ENCODE peak calls at places on chromosomes 11 and 22, in four cellular contexts. One of them, this sample, is unnamed.

GRCh38 chr11:16610738-16611388 is 127.6 kb upstream of the C11orf58 start:
- DNase-seq in HepG2: no peak
- DNase-seq in K562: no peak
- DNase-seq in GM12878: no peak
- DNase-seq in this sample: peak

GRCh38 chr11:118921929-118922744 is 3.6 kb downstream of the BCL9L start:
- DNase-seq in HepG2: peak
- DNase-seq in K562: no peak
- DNase-seq in GM12878: no peak
- DNase-seq in this sample: peak

GRCh38 chr11:83292709-83293435 is 6.7 kb upstream of the CCDC90B start:
- DNase-seq in HepG2: peak
- DNase-seq in K562: peak
- DNase-seq in GM12878: no peak
- DNase-seq in this sample: no peak

GRCh38 chr22:39240841-39241631 is 3.7 kb downstream of the PDGFB start:
- DNase-seq in HepG2: peak
- DNase-seq in K562: peak
- DNase-seq in GM12878: no peak
- DNase-seq in this sample: no peak

GRCh38 chr22:42969348-42969975 is 45.5 kb downstream of the PACSIN2 start:
- DNase-seq in HepG2: no peak
- DNase-seq in K562: no peak
- DNase-seq in GM12878: no peak
- DNase-seq in this sample: no peak

GRCh38 chr11:89498845-89499448 is 7.8 kb upstream of the NOX4 start:
- DNase-seq in HepG2: peak
- DNase-seq in K562: peak
- DNase-seq in GM12878: no peak
- DNase-seq in this sample: peak

GRCh38 chr22:47000888-47001287 is 238.4 kb downstream of the TBC1D22A start:
- DNase-seq in HepG2: no peak
- DNase-seq in K562: no peak
- DNase-seq in GM12878: peak
- DNase-seq in this sample: no peak

GRCh38 chr22:46069518-46070214 is 80.7 kb upstream of the PPARA start:
- DNase-seq in HepG2: no peak
- DNase-seq in K562: no peak
- DNase-seq in GM12878: no peak
- DNase-seq in this sample: no peak

GRCh38 chr22:22870577-22871398 is 16.8 kb upstream of the IGLL5 start:
- DNase-seq in HepG2: no peak
- DNase-seq in K562: peak
- DNase-seq in GM12878: no peak
- DNase-seq in this sample: no peak

GRCh38 chr11:107563702-107564101 is 1.8 kb downstream of the ALKBH8 start:
- DNase-seq in HepG2: peak
- DNase-seq in K562: peak
- DNase-seq in GM12878: no peak
- DNase-seq in this sample: no peak

GRCh38 chr11:35144811-35145210 is 5.8 kb downstream of the CD44 start:
- DNase-seq in HepG2: no peak
- DNase-seq in K562: no peak
- DNase-seq in GM12878: no peak
- DNase-seq in this sample: no peak

GRCh38 chr11:17591293-17591692 is 44.2 kb downstream of the OTOG start:
- DNase-seq in HepG2: no peak
- DNase-seq in K562: no peak
- DNase-seq in GM12878: no peak
- DNase-seq in this sample: peak

GRCh38 chr11:120344302-120345004 is 8.2 kb downstream of the ARHGEF12 start:
- DNase-seq in HepG2: no peak
- DNase-seq in K562: no peak
- DNase-seq in GM12878: peak
- DNase-seq in this sample: no peak

GRCh38 chr11:104339383-104339831 is 175.5 kb upstream of the PDGFD start:
- DNase-seq in HepG2: no peak
- DNase-seq in K562: no peak
- DNase-seq in GM12878: no peak
- DNase-seq in this sample: no peak

GRCh38 chr22:44913198-44913983 is 96.4 kb downstream of the PHF21B start:
- DNase-seq in HepG2: no peak
- DNase-seq in K562: no peak
- DNase-seq in GM12878: no peak
- DNase-seq in this sample: no peak

GRCh38 chr11:113392522-113392921 is 4.9 kb downstream of the ANKK1 start:
- DNase-seq in HepG2: no peak
- DNase-seq in K562: no peak
- DNase-seq in GM12878: no peak
- DNase-seq in this sample: no peak

GRCh38 chr22:41862160-41862529 is 29.2 kb downstream of the SREBF2 start:
- DNase-seq in HepG2: peak
- DNase-seq in K562: no peak
- DNase-seq in GM12878: peak
- DNase-seq in this sample: no peak

GRCh38 chr22:44706488-44706887 is 4.5 kb downstream of the PRR5 start:
- DNase-seq in HepG2: no peak
- DNase-seq in K562: no peak
- DNase-seq in GM12878: no peak
- DNase-seq in this sample: no peak

GRCh38 chr22:46419754-46420571 is 84.4 kb downstream of the TRMU start:
- DNase-seq in HepG2: no peak
- DNase-seq in K562: no peak
- DNase-seq in GM12878: no peak
- DNase-seq in this sample: no peak

GRCh38 chr22:38027487-38027886 is 29.7 kb upstream of the PICK1 start:
- DNase-seq in HepG2: no peak
- DNase-seq in K562: no peak
- DNase-seq in GM12878: no peak
- DNase-seq in this sample: no peak

GRCh38 chr11:46237248-46238077 is 40.0 kb upstream of the CREB3L1 start:
- DNase-seq in HepG2: no peak
- DNase-seq in K562: peak
- DNase-seq in GM12878: no peak
- DNase-seq in this sample: peak

GRCh38 chr22:45991108-45991507 is 14.1 kb upstream of the WNT7B start:
- DNase-seq in HepG2: no peak
- DNase-seq in K562: no peak
- DNase-seq in GM12878: no peak
- DNase-seq in this sample: no peak

DNA sequence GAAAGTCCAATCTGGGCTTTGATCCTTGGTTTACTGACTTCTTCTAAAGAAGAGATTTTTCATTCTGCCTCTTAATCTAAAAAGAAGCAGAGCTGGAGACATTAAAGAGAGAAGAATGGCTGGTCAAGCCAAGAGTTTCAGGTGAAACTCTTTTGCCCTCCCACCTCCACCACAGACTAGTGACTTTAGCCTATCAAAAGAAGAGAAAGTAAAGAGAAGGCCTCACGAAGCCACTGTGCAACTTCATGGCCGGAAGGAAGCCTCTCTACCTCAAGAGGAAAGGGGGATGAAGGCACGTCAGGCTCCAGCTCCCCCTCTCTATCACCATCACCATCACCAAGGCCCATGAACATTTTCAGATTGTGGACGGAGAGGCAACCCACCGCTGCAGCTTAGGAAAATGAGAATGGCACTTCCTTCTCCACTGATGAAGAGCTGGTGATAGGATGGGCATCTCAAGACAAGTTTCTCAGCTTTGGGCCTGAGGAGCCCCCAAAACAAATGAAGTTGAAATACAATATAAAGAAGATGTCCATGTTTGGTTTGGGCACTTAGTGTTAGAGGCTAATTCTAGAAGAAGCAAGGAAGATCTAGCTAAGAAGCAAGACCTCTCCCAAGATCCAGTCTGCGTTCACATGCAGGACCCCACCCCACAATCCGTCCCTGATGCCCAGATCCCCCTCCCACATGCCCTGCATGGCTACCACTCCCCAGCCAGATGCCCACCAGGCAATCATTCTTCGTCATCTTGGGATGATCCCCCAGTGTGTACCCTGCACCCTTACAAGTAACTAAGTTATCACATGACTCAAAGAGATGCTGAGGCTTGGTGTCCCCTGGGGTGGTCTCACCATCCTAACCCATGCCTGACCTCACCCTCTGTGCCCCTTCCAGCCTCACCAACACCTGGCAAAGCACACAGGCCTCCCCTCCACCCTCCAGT is 52.6 kb downstream of the IGSF9B start:
- DNase-seq in HepG2: no peak
- DNase-seq in K562: no peak
- DNase-seq in GM12878: no peak
- DNase-seq in this sample: no peak
- TF ChIP-seq ESRRA in HepG2: no peak
- TF ChIP-seq ESRRA in K562: no peak
- TF ChIP-seq ESRRA in GM12878: no peak
- TF ChIP-seq ESRRA in this sample: no peak

GRCh38 chr11:121886005-121886739 is 229.8 kb downstream of the BLID start:
- DNase-seq in HepG2: no peak
- DNase-seq in K562: no peak
- DNase-seq in GM12878: no peak
- DNase-seq in this sample: no peak
- TF ChIP-seq ATF2 in HepG2: no peak
- TF ChIP-seq ATF2 in K562: no peak
- TF ChIP-seq ATF2 in GM12878: no peak
- TF ChIP-seq ATF2 in this sample: no peak

GRCh38 chr11:12287009-12287373 is 90.4 kb upstream of the PARVA start:
- DNase-seq in HepG2: peak
- DNase-seq in K562: no peak
- DNase-seq in GM12878: no peak
- DNase-seq in this sample: no peak
- TF ChIP-seq CREM in HepG2: no peak
- TF ChIP-seq CREM in K562: no peak
- TF ChIP-seq CREM in GM12878: no peak
- TF ChIP-seq CREM in this sample: no peak

GRCh38 chr22:29314537-29315285 is 786 bp downstream of the RASL10A start:
- DNase-seq in HepG2: no peak
- DNase-seq in K562: no peak
- DNase-seq in GM12878: no peak
- DNase-seq in this sample: no peak

GRCh38 chr22:29312218-29313125 is 3.0 kb downstream of the RASL10A start:
- DNase-seq in HepG2: no peak
- DNase-seq in K562: no peak
- DNase-seq in GM12878: no peak
- DNase-seq in this sample: no peak

GRCh38 chr22:29314074-29314473 is 1.4 kb downstream of the RASL10A start:
- DNase-seq in HepG2: no peak
- DNase-seq in K562: no peak
- DNase-seq in GM12878: no peak
- DNase-seq in this sample: no peak

GRCh38 chr22:29311468-29312217 is 3.9 kb downstream of the RASL10A start:
- DNase-seq in HepG2: no peak
- DNase-seq in K562: no peak
- DNase-seq in GM12878: no peak
- DNase-seq in this sample: no peak

DNA sequence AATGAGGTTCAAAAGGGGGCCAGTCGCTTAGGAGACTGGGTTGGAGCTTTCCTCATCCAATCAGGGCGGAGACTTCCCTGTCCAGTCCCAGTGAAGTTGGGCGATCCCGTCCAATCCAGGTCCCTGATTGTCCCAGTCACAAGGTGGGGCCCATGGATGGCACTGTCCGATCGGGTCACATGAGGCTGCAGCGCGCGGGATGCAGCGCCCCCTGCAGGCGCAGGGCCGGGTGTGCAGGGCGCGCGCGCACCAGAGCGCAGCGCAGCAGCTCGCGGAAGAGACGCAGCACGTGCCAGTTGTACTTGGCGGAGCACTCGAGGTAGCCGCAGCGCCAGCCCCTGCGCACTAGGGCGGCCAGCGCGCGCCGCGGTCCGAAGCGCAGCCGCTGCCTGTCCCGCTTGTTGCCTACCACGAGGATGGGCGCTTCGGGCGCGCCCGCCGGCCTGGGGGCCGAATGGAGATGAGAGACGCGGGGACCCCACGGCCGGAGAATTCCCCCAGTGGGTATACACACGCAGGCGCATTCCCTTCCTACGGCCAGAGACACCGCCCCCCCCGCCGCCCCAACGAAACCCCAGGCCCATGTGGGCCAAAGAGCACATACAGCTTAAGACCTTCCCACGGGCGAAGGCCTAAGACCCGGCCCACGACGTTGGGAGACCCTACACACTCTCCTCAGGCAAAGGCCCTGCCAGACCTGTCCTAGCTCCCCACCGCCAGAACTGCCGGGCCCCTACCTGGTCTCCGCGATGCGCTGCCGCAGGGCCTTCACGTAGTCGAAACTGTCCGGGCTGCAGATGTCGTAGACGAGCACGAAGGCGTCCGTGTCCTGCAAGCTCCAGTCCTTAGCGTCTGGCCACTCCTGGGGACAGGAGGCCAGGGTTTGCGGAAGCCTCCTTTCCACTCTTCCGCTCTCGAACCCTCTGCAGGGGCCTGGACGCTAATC is 2.1 kb downstream of the RASL10A start:
- DNase-seq in HepG2: no peak
- DNase-seq in K562: peak
- DNase-seq in GM12878: no peak
- DNase-seq in this sample: peak
- TF ChIP-seq ESRRA in HepG2: no peak
- TF ChIP-seq ESRRA in K562: no peak
- TF ChIP-seq ESRRA in GM12878: no peak
- TF ChIP-seq ESRRA in this sample: peak

GRCh38 chr11:129365816-129366215 is 9.8 kb upstream of the BARX2 start:
- DNase-seq in HepG2: no peak
- DNase-seq in K562: no peak
- DNase-seq in GM12878: no peak
- DNase-seq in this sample: no peak
- TF ChIP-seq ATF2 in HepG2: no peak
- TF ChIP-seq ATF2 in K562: no peak
- TF ChIP-seq ATF2 in GM12878: no peak
- TF ChIP-seq ATF2 in this sample: no peak

DNA sequence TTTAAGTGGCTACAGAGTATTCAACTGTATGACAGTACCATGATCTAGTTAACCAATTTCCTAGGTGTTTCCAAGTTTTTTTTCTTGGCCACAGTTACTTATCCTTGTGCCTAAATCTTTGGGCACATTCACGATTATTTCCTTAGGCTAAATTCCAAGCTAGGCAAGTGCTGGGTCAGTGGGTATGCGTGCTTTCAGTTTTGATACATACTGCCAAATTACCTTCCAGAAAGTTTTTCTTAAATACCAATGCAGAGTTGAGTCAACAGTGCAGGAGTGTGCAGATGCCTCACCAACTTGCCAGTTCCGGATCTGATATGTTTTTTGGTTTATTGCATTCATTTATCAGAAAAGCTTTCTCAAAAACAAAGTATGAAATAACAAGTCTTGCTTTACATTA is 67.9 kb upstream of the OR4B1 start:
- DNase-seq in HepG2: no peak
- DNase-seq in K562: no peak
- DNase-seq in GM12878: no peak
- DNase-seq in this sample: no peak
- TF ChIP-seq CREM in HepG2: no peak
- TF ChIP-seq CREM in K562: no peak
- TF ChIP-seq CREM in GM12878: no peak
- TF ChIP-seq CREM in this sample: no peak

DNA sequence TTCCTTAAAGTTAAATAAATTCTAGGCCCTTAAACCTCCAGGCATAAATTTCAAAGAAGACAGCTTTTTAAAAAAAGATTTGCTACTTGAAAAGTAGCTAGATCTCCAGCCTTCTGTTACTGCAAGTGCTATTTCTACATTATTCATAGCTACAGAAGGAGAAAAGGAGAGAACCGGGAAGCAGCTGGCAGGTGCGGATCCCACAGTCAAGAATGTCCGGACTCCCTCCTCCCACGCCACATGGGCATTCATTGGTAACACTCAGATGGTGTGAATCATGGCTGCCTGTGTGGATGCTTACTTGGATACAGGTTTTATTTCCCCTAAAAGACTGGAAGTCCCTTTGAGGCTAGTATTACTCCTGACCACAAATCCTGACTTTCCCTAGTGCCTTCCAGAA is 39.5 kb upstream of the YPEL1 start:
- DNase-seq in HepG2: no peak
- DNase-seq in K562: no peak
- DNase-seq in GM12878: no peak
- DNase-seq in this sample: no peak
- TF ChIP-seq ESRRA in HepG2: no peak
- TF ChIP-seq ESRRA in K562: no peak
- TF ChIP-seq ESRRA in GM12878: no peak
- TF ChIP-seq ESRRA in this sample: no peak

This sample was measured in WTC11.